ENCODE peak calls at places on chromosomes 1 and 21, in four cellular contexts. T is HFFc6; K is NCI-H2081; G is stimulated activated CD8-positive, alpha-beta memory T cell treated with anti-CD3 and anti-CD28 coated beads, Interleukin-15, amount 100 ng/mL, for 1 hour. Q is an unnamed sample.

GRCh38 chr1:181170194-181170593 is 81.7 kb downstream of the IER5 start:
- DNase-seq in T (no peak), K (no peak), G (no peak), Q (no peak)

GRCh38 chr1:20697560-20697959 is 20.2 kb downstream of the KIF17 start:
- DNase-seq in T (no peak), K (no peak), G (no peak), Q (no peak)

GRCh38 chr21:33205476-33205875 is 24.3 kb upstream of the IFNAR2 start:
- DNase-seq in T (no peak), K (no peak), G (no peak), Q (no peak)

GRCh38 chr1:9852410-9853301 is 28.9 kb upstream of the CLSTN1 start:
- DNase-seq in T (peak), K (no peak), G (no peak), Q (no peak)

GRCh38 chr1:40976952-40977690 is 2.4 kb upstream of the CTPS1 start:
- DNase-seq in T (peak), K (no peak), G (no peak), Q (peak)

GRCh38 chr1:55611123-55611522 is 396.0 kb upstream of the USP24 start:
- DNase-seq in T (no peak), K (no peak), G (no peak), Q (no peak)

GRCh38 chr1:55402117-55402516 is 187.0 kb upstream of the USP24 start:
- DNase-seq in T (peak), K (no peak), G (no peak), Q (no peak)

GRCh38 chr1:154193821-154194220 is 1.9 kb upstream of the TPM3 start:
- DNase-seq in T (no peak), K (no peak), G (no peak), Q (no peak)

GRCh38 chr21:45590726-45591618 is 48.7 kb upstream of the SLC19A1 start:
- DNase-seq in T (no peak), K (no peak), G (no peak), Q (peak)

GRCh38 chr1:33244143-33244808 is 12.0 kb upstream of the ZNF362 start:
- DNase-seq in T (peak), K (no peak), G (no peak), Q (peak)